ENCODE peak calls at places on chromosomes 11 and 22, in eight cellular contexts. W, O, P, A, R, Z, H and N are unnamed samples.

GRCh38 chr11:131198646-131199285 is 171.6 kb upstream of the NTM start:
- DNase-seq in W (no peak), O (no peak), P (no peak), A (no peak), R (no peak), Z (no peak), H (no peak), N (no peak)

GRCh38 chr11:33552756-33553155 is 147.9 kb downstream of the C11orf91 start:
- DNase-seq in W (no peak), O (no peak), P (no peak), A (no peak), R (peak; percentile 7), Z (no peak), H (no peak), N (no peak)

GRCh38 chr22:38504731-38505594 is 1.1 kb downstream of the DDX17 start:
- DNase-seq in W (peak; percentile 85), O (peak; percentile 21), P (peak; percentile 35), A (no peak), R (peak; percentile 21), Z (peak; percentile 60), H (no peak), N (no peak)

GRCh38 chr11:68200639-68201038 is 12.5 kb downstream of the KMT5B start:
- DNase-seq in W (no peak), O (no peak), P (no peak), A (no peak), R (peak; percentile 52), Z (no peak), H (no peak), N (no peak)

GRCh38 chr22:43634316-43634715 is 177.8 kb downstream of the EFCAB6 start:
- DNase-seq in W (no peak), O (no peak), P (no peak), A (no peak), R (no peak), Z (no peak), H (no peak), N (no peak)

GRCh38 chr11:112977620-112978212 is 16.5 kb downstream of the NCAM1 start:
- DNase-seq in W (no peak), O (no peak), P (no peak), A (no peak), R (peak; percentile 33), Z (no peak), H (no peak), N (no peak)

GRCh38 chr22:43412808-43413785 is 1.3 kb downstream of the MPPED1 start:
- DNase-seq in W (no peak), O (peak; percentile 84), P (no peak), A (no peak), R (no peak), Z (no peak), H (no peak), N (no peak)

GRCh38 chr11:28110839-28111235 is 2.6 kb downstream of the METTL15 start:
- DNase-seq in W (no peak), O (no peak), P (no peak), A (no peak), R (no peak), Z (no peak), H (no peak), N (peak; percentile 30)

GRCh38 chr11:4134844-4135243 is 40.2 kb downstream of the RRM1 start:
- DNase-seq in W (no peak), O (no peak), P (no peak), A (no peak), R (peak; percentile 91), Z (no peak), H (no peak), N (peak; percentile 43)

GRCh38 chr11:69868003-69868865 is 49.0 kb upstream of the FGF3 start:
- DNase-seq in W (no peak), O (no peak), P (no peak), A (no peak), R (no peak), Z (no peak), H (no peak), N (no peak)

GRCh38 chr11:71129624-71130023 is 122.8 kb downstream of the SHANK2 start:
- DNase-seq in W (no peak), O (no peak), P (no peak), A (no peak), R (peak; percentile 70), Z (no peak), H (no peak), N (no peak)

GRCh38 chr22:45304971-45305370 is 4.8 kb upstream of the FAM118A start:
- DNase-seq in W (no peak), O (no peak), P (no peak), A (no peak), R (no peak), Z (no peak), H (no peak), N (no peak)

GRCh38 chr11:72642815-72643511 is 31.3 kb downstream of the PDE2A start:
- DNase-seq in W (peak; percentile 83), O (peak; percentile 52), P (peak; percentile 59), A (peak; percentile 50), R (no peak), Z (peak; percentile 69), H (peak; percentile 68), N (peak; percentile 68)

GRCh38 chr11:113286509-113287497 is 27.6 kb upstream of the TTC12 start:
- DNase-seq in W (no peak), O (no peak), P (no peak), A (no peak), R (no peak), Z (no peak), H (peak; percentile 18), N (no peak)

GRCh38 chr11:32416301-32416700 is 19.0 kb downstream of the WT1 start:
- DNase-seq in W (no peak), O (no peak), P (no peak), A (no peak), R (no peak), Z (no peak), H (no peak), N (no peak)

GRCh38 chr11:108135845-108136599 is 14.7 kb downstream of the ACAT1 start:
- DNase-seq in W (no peak), O (no peak), P (no peak), A (no peak), R (peak; percentile 13), Z (peak; percentile 42), H (peak; percentile 31), N (no peak)

GRCh38 chr11:18736590-18737148 is 10.7 kb upstream of the IGSF22 start:
- DNase-seq in W (no peak), O (no peak), P (no peak), A (no peak), R (no peak), Z (no peak), H (no peak), N (no peak)

GRCh38 chr11:96426356-96427103 is 36.7 kb downstream of the JRKL start:
- DNase-seq in W (no peak), O (peak; percentile 3), P (no peak), A (no peak), R (peak; percentile 43), Z (no peak), H (peak; percentile 60), N (peak; percentile 25)

GRCh38 chr11:30478923-30479322 is 107.2 kb downstream of the MPPED2 start:
- DNase-seq in W (no peak), O (no peak), P (no peak), A (no peak), R (no peak), Z (no peak), H (no peak), N (no peak)

GRCh38 chr11:70796601-70797000 is 398.3 kb downstream of the CTTN start:
- DNase-seq in W (no peak), O (no peak), P (no peak), A (no peak), R (no peak), Z (no peak), H (peak; percentile 6), N (no peak)

GRCh38 chr11:74639533-74639932 is 47.2 kb downstream of the POLD3 start:
- DNase-seq in W (no peak), O (no peak), P (no peak), A (no peak), R (no peak), Z (no peak), H (no peak), N (no peak)

GRCh38 chr11:81907996-81908395 is 825.7 kb downstream of the FAM181B start:
- DNase-seq in W (no peak), O (no peak), P (no peak), A (no peak), R (no peak), Z (no peak), H (no peak), N (no peak)

GRCh38 chr11:35943761-35944502 is at the start of gene LDLRAD3:
- DNase-seq in W (peak; percentile 89), O (peak; percentile 34), P (peak; percentile 37), A (peak; percentile 57), R (peak; percentile 49), Z (peak; percentile 40), H (peak; percentile 90), N (peak; percentile 48)

GRCh38 chr22:43616645-43617044 is 195.5 kb downstream of the EFCAB6 start:
- DNase-seq in W (no peak), O (no peak), P (no peak), A (no peak), R (no peak), Z (no peak), H (peak; percentile 5), N (no peak)

GRCh38 chr11:88886796-88887195 is 179.0 kb downstream of the GRM5 start:
- DNase-seq in W (no peak), O (peak; percentile 25), P (no peak), A (peak; percentile 4), R (peak; percentile 1), Z (peak; percentile 12), H (peak; percentile 3), N (peak; percentile 4)

GRCh38 chr11:105720096-105720495 is 110.2 kb downstream of the GRIA4 start:
- DNase-seq in W (no peak), O (no peak), P (no peak), A (peak; percentile 30), R (no peak), Z (no peak), H (no peak), N (no peak)

GRCh38 chr11:22671751-22672150 is 5.3 kb downstream of the GAS2 start:
- DNase-seq in W (no peak), O (no peak), P (no peak), A (no peak), R (no peak), Z (no peak), H (no peak), N (no peak)